ENCODE peak calls at places on chromosomes 3 and 15, in seven cellular contexts. C, P, Q, Z, T, E and J are unnamed samples.

GRCh38 chr3:191972714-191973398 is 511.9 kb downstream of the PYDC2 start:
- DNase-seq in P (no peak), C (no peak), T (no peak), E (no peak), Q (no peak), Z (no peak), J (no peak)

GRCh38 chr3:127673191-127674098 is 693 bp downstream of the ABTB1 start:
- DNase-seq in E (peak; percentile 83), P (peak; percentile 53), T (peak; percentile 78), Z (no peak), Q (peak; percentile 67), C (no peak), J (peak; percentile 65)

GRCh38 chr3:89227634-89228033 is 120.2 kb downstream of the EPHA3 start:
- DNase-seq in P (no peak), C (no peak), T (no peak), E (no peak), Z (no peak), Q (peak; percentile 20), J (peak; percentile 55)

GRCh38 chr15:70947369-70948335 is 55.0 kb downstream of the LRRC49 start:
- DNase-seq in T (no peak), P (no peak), E (no peak), C (no peak), Q (no peak), Z (no peak), J (no peak)

GRCh38 chr3:136818191-136818850 is 605 bp upstream of the SLC35G2 start:
- DNase-seq in Z (peak; percentile 91), Q (peak; percentile 64), T (no peak), C (no peak), E (peak; percentile 96), P (peak; percentile 70), J (peak; percentile 72)

GRCh38 chr3:85432081-85432480 is 473.3 kb downstream of the CADM2 start:
- DNase-seq in T (no peak), Q (no peak), C (no peak), E (no peak), P (no peak), Z (no peak), J (no peak)

GRCh38 chr3:139934557-139935070 is 371 bp upstream of the CLSTN2 start:
- DNase-seq in C (peak; percentile 84), Q (peak; percentile 13), Z (peak; percentile 27), P (peak; percentile 81), E (peak; percentile 85), T (peak; percentile 58), J (peak; percentile 57)

GRCh38 chr15:29550834-29551465 is 271.3 kb downstream of the TJP1 start:
- DNase-seq in T (no peak), P (no peak), C (no peak), Q (peak; percentile 9), Z (no peak), E (peak; percentile 46), J (no peak)

GRCh38 chr3:59573911-59574310 is 524.1 kb upstream of the CFAP20DC start:
- DNase-seq in Z (no peak), C (peak; percentile 4), T (no peak), Q (peak; percentile 69), P (no peak), E (no peak), J (peak; percentile 72)

GRCh38 chr3:184620101-184620798 is 58.7 kb downstream of the EPHB3 start:
- DNase-seq in Z (no peak), C (no peak), P (no peak), T (no peak), E (peak; percentile 67), Q (peak; percentile 13), J (no peak)

GRCh38 chr3:71478568-71478967 is 105.0 kb downstream of the FOXP1 start:
- DNase-seq in E (peak; percentile 18), P (no peak), Z (no peak), Q (no peak), C (no peak), T (no peak), J (peak; percentile 48)

GRCh38 chr3:46087871-46088270 is 60.6 kb upstream of the XCR1 start:
- DNase-seq in P (no peak), E (no peak), C (no peak), Z (peak; percentile 22), T (peak; percentile 34), Q (peak; percentile 71), J (peak; percentile 22)